ENCODE peak calls at places on chromosomes 12 and 14, in six cellular contexts. N is A549, U is K562, S is endothelial cell of umbilical vein, T is HepG2, J is GM12878. B is an unnamed sample.

GRCh38 chr14:54300881-54301280 is 95.9 kb upstream of the CDKN3 start:
- DNase-seq in N (no peak), U (no peak), S (no peak), T (peak; percentile 17), J (no peak), B (no peak)

GRCh38 chr12:71686658-71687025 is 760 bp downstream of the TMEM19 start:
- DNase-seq in N (no peak), U (no peak), S (no peak), T (no peak), J (no peak), B (peak; percentile 37)

GRCh38 chr14:85172889-85173458 is 357.0 kb upstream of the FLRT2 start:
- DNase-seq in N (no peak), U (no peak), S (no peak), T (no peak), J (no peak), B (no peak)

GRCh38 chr14:24398943-24399801 is at the start of gene NYNRIN:
- DNase-seq in N (no peak), U (peak; percentile 51), S (peak; percentile 58), T (no peak), J (no peak), B (peak; percentile 52)

GRCh38 chr12:3527181-3527580 is 36.2 kb downstream of the PRMT8 start:
- DNase-seq in N (no peak), U (no peak), S (peak; percentile 24), T (no peak), J (no peak), B (peak; percentile 52)

GRCh38 chr12:112261559-112261958 is 120.7 kb downstream of the HECTD4 start:
- DNase-seq in N (peak; percentile 37), U (peak; percentile 18), S (no peak), T (peak; percentile 13), J (no peak), B (no peak)

GRCh38 chr12:6950944-6951540 is at the start of gene PTPN6:
- DNase-seq in N (no peak), U (no peak), S (no peak), T (no peak), J (no peak), B (peak; percentile 90)

GRCh38 chr12:108784270-108784669 is 53.0 kb upstream of the CORO1C start:
- DNase-seq in N (no peak), U (no peak), S (no peak), T (no peak), J (no peak), B (no peak)

GRCh38 chr14:57982802-57983201 is 116.9 kb upstream of the SLC35F4 start:
- DNase-seq in N (no peak), U (no peak), S (no peak), T (no peak), J (no peak), B (no peak)

DNA sequence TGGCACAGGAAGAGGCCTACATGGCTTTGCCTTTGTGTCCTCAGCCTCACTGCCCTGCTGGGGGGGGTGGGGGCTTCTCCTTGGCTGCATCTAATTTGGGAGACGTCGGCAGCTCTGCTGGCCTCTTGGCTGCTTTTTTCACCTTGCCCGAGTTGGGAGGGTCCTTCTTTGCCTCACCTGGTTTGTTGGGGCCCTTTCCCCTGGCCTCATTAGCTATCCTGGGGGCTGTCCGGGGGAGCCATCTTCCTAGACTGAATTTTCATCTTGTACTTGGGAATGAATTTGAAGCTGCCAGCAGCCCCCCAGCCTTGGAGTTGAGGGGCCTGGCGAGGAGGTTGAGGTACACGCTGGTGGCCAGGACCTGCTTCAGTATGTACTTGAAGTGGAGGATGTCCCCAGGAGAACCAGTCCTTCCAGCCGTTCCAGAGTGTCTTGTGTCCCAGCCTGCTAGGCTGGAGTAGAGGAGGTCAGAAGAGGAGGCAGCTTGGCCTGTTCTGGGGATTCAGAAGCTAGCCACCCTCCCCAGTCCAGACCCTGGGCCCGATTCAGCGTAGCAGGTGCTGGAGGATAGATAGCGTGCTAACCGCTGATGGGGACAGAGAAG is 70.7 kb upstream of the VASH1 start:
- DNase-seq in N (no peak), U (no peak), S (no peak), T (no peak), J (no peak), B (no peak)
- TF ChIP-seq MAX in N (no peak), U (no peak), S (no peak), T (no peak), J (no peak), B (no peak)

GRCh38 chr12:56474389-56474788 is 6.0 kb downstream of the SPRYD4 start:
- DNase-seq in N (no peak), U (no peak), S (no peak), T (no peak), J (no peak), B (no peak)

GRCh38 chr12:56468216-56469006 is at the start of gene SPRYD4:
- DNase-seq in N (peak; percentile 92), U (peak; percentile 95), S (peak; percentile 92), T (peak; percentile 82), J (peak; percentile 70), B (peak; percentile 97)

GRCh38 chr12:56469007-56469930 is 891 bp downstream of the SPRYD4 start:
- DNase-seq in N (peak; percentile 33), U (peak; percentile 47), S (no peak), T (no peak), J (no peak), B (peak; percentile 60)
- TF ChIP-seq MYC in N (no peak), U (no peak), S (no peak), T (no peak), J (no peak), B (no peak)

GRCh38 chr14:92481811-92482559 is 31.6 kb upstream of the RIN3 start:
- DNase-seq in N (no peak), U (no peak), S (no peak), T (no peak), J (no peak), B (no peak)
- TF ChIP-seq MAX in N (no peak), U (no peak), S (no peak), T (no peak), J (no peak), B (no peak)

DNA sequence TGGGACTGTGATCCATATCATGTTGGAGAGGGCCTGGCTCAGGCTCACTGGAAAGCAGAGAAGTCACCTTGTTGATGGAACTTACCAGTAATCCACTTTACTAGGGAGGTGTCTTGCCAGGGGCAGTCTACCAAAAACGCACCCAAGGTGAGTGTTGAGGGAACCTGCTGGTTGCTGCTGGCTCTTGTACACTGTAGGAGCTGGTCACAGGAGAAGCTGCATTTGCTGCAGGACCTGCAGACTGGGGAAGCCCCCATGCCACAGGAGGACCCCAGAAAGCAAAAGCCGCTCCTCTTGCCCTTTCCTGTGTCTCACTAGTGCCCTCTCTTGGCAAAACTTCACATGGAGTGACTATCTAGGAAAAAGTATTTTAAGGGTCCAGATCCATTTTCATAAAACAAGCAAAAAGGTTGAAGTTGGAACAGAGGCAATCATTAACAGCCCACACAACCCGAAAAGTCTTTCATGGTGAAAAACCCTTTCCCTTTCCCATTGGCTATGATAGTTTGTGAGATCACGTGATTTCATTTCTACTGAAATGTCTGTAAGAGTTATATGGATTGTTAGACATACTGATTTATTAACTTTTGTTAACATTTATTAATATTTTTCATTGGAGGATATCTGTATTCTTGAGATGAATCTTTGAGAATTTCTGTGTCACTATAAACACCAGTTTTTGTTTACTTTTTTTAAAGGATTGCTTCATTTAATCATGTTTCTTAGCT is 59.2 kb downstream of the RASSF8 start:
- DNase-seq in N (peak; percentile 21), U (peak; percentile 15), S (peak; percentile 69), T (peak; percentile 50), J (no peak), B (peak; percentile 75)
- TF ChIP-seq MYC in N (no peak), U (no peak), S (no peak), T (no peak), J (no peak), B (no peak)

GRCh38 chr14:59483360-59483759 is 848 bp downstream of the L3HYPDH start:
- DNase-seq in N (peak; percentile 25), U (peak; percentile 14), S (no peak), T (no peak), J (no peak), B (no peak)

GRCh38 chr14:59482471-59483331 is 1.5 kb downstream of the L3HYPDH start:
- DNase-seq in N (peak; percentile 56), U (peak; percentile 22), S (peak; percentile 73), T (peak; percentile 58), J (no peak), B (peak; percentile 6)

GRCh38 chr14:59482120-59482434 is 2.1 kb downstream of the L3HYPDH start:
- DNase-seq in N (peak; percentile 18), U (no peak), S (no peak), T (no peak), J (no peak), B (no peak)

GRCh38 chr14:59483819-59484610 is at the start of the genes JKAMP and L3HYPDH:
- DNase-seq in N (peak; percentile 83), U (peak; percentile 91), S (peak; percentile 96), T (peak; percentile 92), J (peak; percentile 78), B (peak; percentile 96)

GRCh38 chr14:59484611-59485174 is 376 bp downstream of the JKAMP start:
- DNase-seq in N (no peak), U (no peak), S (no peak), T (no peak), J (peak; percentile 16), B (no peak)
- TF ChIP-seq MAX in N (no peak), U (no peak), S (no peak), T (no peak), J (no peak), B (no peak)

GRCh38 chr12:116508145-116509121 is 50.7 kb upstream of the MAP1LC3B2 start:
- DNase-seq in N (no peak), U (peak; percentile 53), S (no peak), T (no peak), J (no peak), B (peak; percentile 59)
- TF ChIP-seq MYC in N (no peak), U (no peak), S (no peak), T (no peak), J (no peak), B (no peak)

GRCh38 chr12:49259452-49259851 is 5.4 kb upstream of the TUBA1C start:
- DNase-seq in N (no peak), U (no peak), S (no peak), T (no peak), J (no peak), B (no peak)

GRCh38 chr12:49260165-49260564 is 4.7 kb upstream of the TUBA1C start:
- DNase-seq in N (no peak), U (no peak), S (peak; percentile 74), T (no peak), J (no peak), B (no peak)

GRCh38 chr12:49263400-49263763 is 1.5 kb upstream of the TUBA1C start:
- DNase-seq in N (no peak), U (no peak), S (peak; percentile 13), T (no peak), J (no peak), B (no peak)

GRCh38 chr12:49260831-49261363 is 4.0 kb upstream of the TUBA1C start:
- DNase-seq in N (no peak), U (no peak), S (no peak), T (no peak), J (no peak), B (no peak)

GRCh38 chr12:49261726-49262125 is 3.2 kb upstream of the TUBA1C start:
- DNase-seq in N (no peak), U (no peak), S (no peak), T (no peak), J (no peak), B (no peak)
- TF ChIP-seq MAX in N (no peak), U (no peak), S (no peak), T (no peak), J (no peak), B (no peak)

DNA sequence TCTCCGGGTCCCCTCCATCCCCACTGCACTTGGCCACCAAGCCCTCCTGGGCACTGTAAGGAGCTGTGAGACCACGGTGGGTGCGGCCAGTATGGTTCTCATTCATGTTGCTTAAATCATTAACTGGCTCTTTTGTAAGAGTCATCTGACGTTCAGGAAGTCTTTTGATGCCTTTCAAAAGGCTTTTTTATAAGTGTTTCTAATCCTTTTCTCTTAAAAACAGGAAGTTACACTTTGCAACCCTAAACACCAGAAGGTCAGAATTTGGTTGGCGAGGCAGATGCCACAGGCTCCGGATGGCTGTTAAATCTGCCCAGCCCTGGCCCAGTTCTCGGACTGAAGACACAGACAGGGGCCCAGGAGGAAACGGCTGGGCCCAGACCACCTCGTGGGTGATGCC is 26.1 kb upstream of the DIO3 start:
- DNase-seq in N (peak; percentile 51), U (no peak), S (no peak), T (peak; percentile 57), J (no peak), B (peak; percentile 81)
- TF ChIP-seq MYC in N (no peak), U (no peak), S (no peak), T (no peak), J (no peak), B (peak; percentile 30)